ENCODE peak calls at places on chromosome 3, in eight cellular contexts. R is Peyer's patch, G is DND-41, F is IMR-90, J is suprapubic skin, M is H9, W is heart right ventricle, C is ovary. L is an unnamed sample. For H3K9me3, the result is how much of the 10 kb centered on the place peaks cover.

GRCh38 chr3:4720316-4721075 is 227.3 kb downstream of the ITPR1 start:
- DNase-seq in R (peak), G (peak), F (peak), J (no peak), M (peak), W (peak), C (peak), L (no peak)

GRCh38 chr3:156812521-156813335 is 13.4 kb upstream of the LEKR1 start:
- DNase-seq in R (no peak), G (no peak), F (peak), J (no peak), M (no peak), W (no peak), C (no peak), L (no peak)

GRCh38 chr3:48405343-48405881 is 24.5 kb downstream of the PLXNB1 start:
- DNase-seq in R (peak), G (peak), F (no peak), J (peak), M (no peak), W (no peak), C (peak), L (no peak)

GRCh38 chr3:193040836-193041672 is 123.4 kb upstream of the MB21D2 start:
- DNase-seq in R (no peak), G (no peak), F (peak), J (no peak), M (no peak), W (no peak), C (no peak), L (no peak)

GRCh38 chr3:185925353-185925752 is 12.5 kb downstream of the TRA2B start:
- DNase-seq in R (no peak), G (no peak), F (no peak), J (no peak), M (no peak), W (no peak), C (no peak), L (no peak)

GRCh38 chr3:140842984-140843649 is 98.5 kb upstream of the SLC25A36 start:
- DNase-seq in R (peak), G (no peak), F (no peak), J (no peak), M (no peak), W (no peak), C (no peak), L (no peak)

GRCh38 chr3:10344147-10344943 is 23.4 kb upstream of the SEC13 start:
- DNase-seq in R (peak), G (peak), F (peak), J (no peak), M (peak), W (peak), C (no peak), L (peak)

GRCh38 chr3:124767259-124767658 is 37.0 kb downstream of the UMPS start:
- DNase-seq in R (no peak), G (no peak), F (no peak), J (no peak), M (no peak), W (no peak), C (no peak), L (no peak)

GRCh38 chr3:157999246-157999645 is 107.0 kb downstream of the SHOX2 start:
- DNase-seq in R (no peak), G (no peak), F (no peak), J (no peak), M (no peak), W (no peak), C (no peak), L (no peak)

GRCh38 chr3:138933068-138933668 is 13.8 kb downstream of the FOXL2 start:
- DNase-seq in R (no peak), G (no peak), F (no peak), J (no peak), M (no peak), W (no peak), C (no peak), L (no peak)

GRCh38 chr3:62665627-62666433 is 209.4 kb downstream of the CADPS start:
- DNase-seq in R (no peak), G (peak), F (peak), J (peak), M (peak), W (peak), C (peak), L (peak)

GRCh38 chr3:182487048-182487447 is 306.3 kb upstream of the ATP11B start:
- DNase-seq in R (no peak), G (no peak), F (no peak), J (no peak), M (no peak), W (no peak), C (no peak), L (no peak)

GRCh38 chr3:160135850-160136249 is 89.4 kb upstream of the C3orf80 start:
- DNase-seq in R (no peak), G (no peak), F (no peak), J (no peak), M (no peak), W (no peak), C (no peak), L (no peak)

GRCh38 chr3:170233532-170233931 is 11.3 kb downstream of the PRKCI start:
- DNase-seq in R (no peak), G (no peak), F (peak), J (no peak), M (no peak), W (no peak), C (peak), L (no peak)

GRCh38 chr3:168062679-168063078 is 33.0 kb downstream of the GOLIM4 start:
- DNase-seq in R (no peak), G (no peak), F (no peak), J (no peak), M (no peak), W (no peak), C (no peak), L (no peak)
- H3K9me3 ChIP-seq in R (under half), G (under half), F (under half), J (under half), M (under half), W (under half), C (under half), L (under half)

DNA sequence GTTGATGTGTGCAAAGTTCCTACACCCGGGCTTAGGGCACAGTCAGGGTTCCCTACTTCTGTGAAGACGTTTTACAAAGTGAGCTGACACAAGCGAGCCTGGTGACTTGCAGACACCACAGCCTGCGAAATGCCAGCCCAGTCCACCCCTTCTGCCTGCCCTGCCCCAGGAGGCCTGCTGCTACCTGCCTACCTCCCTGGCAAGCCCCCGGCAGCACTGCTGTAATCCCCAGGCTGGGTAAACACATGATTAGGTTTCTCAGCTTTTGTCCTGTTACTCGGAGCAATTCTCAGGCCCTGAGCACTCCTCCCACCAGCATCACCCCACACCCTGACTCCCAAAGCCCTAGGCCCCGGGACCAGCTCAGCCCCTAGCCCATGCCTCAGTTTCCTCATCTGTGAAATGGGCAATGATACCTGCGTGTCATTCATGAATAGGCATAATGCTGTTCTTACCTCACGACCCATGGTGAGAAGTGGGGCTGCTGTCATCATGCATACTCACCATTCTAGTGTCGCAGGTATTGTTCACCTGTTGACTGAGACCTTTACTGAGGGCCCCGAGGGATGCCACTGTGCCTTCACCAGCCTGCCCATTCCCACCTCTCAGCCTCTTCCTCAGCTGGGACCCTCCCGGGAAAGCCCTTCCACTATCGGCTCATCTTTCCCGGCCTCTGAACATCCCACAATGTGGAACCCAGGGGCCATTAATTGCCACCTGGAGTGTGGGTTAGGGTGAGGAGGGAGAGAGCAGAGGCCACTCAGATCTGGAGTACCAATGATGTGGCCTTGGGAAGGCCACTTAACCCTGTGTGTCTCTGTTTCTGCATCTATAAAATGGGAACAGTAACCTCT is 31.5 kb upstream of the SLC6A6 start:
- DNase-seq in R (no peak), G (no peak), F (no peak), J (no peak), M (no peak), W (no peak), C (no peak), L (no peak)
- H3K27ac ChIP-seq in R (no peak), G (no peak), F (no peak), J (no peak), M (no peak), W (peak), C (no peak), L (no peak)

GRCh38 chr3:16514799-16515353 is 1.4 kb upstream of the RFTN1 start:
- DNase-seq in R (no peak), G (no peak), F (no peak), J (no peak), M (no peak), W (no peak), C (no peak), L (no peak)

GRCh38 chr3:16514021-16514700 is 662 bp upstream of the RFTN1 start:
- DNase-seq in R (peak), G (no peak), F (no peak), J (no peak), M (no peak), W (no peak), C (no peak), L (no peak)

GRCh38 chr3:16511561-16512434 is 1.7 kb downstream of the RFTN1 start:
- DNase-seq in R (peak), G (peak), F (peak), J (peak), M (peak), W (peak), C (peak), L (peak)

GRCh38 chr3:16512435-16513140 is 911 bp downstream of the RFTN1 start:
- DNase-seq in R (peak), G (peak), F (no peak), J (peak), M (peak), W (peak), C (peak), L (peak)

DNA sequence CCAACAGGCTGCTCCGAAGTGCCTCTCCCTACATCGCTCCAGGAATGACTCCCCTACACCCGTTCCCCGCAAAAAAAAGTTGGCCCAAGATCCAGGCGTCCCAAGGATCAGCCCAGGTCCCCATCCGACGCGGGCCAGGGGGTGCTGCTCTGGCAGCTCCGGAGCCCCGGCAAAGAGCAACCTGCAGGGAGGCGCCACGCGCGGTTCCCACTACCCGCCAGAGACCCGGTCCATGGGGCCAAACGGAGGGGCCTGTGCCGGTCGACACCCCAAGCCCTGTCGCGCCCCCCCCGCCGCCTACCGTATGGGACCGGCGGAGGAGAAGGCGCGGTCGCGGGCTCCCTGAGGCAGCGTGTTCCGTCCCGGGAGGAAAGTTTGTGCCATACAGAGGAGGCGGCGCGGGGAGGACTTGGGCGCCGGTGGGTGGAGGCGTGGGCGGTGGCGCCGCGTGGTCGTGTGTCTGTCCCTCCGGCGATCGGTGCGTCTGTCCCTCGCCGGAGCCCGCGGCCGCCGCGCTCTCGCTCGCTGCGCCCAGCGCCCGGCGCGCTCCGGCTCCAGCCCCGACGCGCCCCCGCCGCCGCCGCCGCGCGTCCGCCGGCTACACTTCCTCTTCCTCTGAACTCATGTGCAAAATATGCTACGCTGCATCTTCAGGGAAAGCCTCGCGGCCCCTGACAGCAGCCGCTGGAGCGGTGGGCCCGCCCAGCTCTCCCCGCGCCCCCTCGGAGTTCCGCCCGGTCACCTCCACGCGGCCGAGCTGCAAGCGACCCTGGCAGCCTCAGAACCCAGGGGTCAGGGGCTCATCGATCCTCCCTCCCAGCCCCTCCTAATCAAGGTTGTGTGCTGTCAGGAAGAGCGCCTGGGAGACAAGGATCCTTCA is at the start of gene RFTN1:
- DNase-seq in R (peak), G (peak), F (peak), J (peak), M (peak), W (peak), C (peak), L (peak)
- TF ChIP-seq CTCF in R (no peak), G (peak), F (no peak), J (no peak), M (no peak), W (peak), C (no peak), L (no peak)

DNA sequence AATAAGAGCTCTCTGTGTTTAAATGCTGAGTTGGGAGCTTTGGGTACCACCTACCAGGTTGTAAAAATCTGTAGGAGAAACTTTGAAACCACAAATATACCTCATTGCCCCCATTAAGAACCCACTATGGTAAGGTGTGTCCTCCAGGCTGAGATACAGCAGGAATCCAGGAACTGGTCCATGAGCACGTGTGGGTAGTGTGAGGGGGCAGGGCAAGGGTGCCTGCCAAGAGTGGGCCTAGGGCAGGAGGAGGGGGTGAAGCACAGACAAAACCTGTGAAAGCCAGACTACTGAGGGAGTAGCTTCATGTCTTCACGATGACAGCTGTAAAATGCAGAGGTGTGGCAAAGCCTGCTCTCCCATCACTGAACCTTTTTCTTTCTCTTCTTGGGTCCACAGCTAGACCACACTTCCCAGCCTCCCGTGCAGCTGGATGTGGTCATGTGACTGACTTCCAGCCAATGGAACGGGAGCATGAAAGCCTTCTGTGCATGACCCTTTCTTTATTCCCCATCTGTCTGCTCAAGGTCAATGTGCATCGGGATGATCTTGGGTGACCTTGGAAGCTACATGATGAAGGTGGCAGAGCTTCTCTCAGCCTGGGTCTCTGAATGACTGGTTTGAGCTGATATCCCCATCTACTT is 51.1 kb upstream of the POMGNT2 start:
- DNase-seq in R (no peak), G (no peak), F (no peak), J (no peak), M (no peak), W (no peak), C (no peak), L (no peak)
- H3K9me3 ChIP-seq in R (under half), G (under half), F (under half), J (under half), M (under half), W (under half), C (under half), L (under half)

GRCh38 chr3:39267631-39268553 is 11.9 kb downstream of the CX3CR1 start:
- DNase-seq in R (no peak), G (no peak), F (no peak), J (no peak), M (peak), W (no peak), C (no peak), L (peak)
- H3K27ac ChIP-seq in R (no peak), G (no peak), F (no peak), J (no peak), M (no peak), W (no peak), C (no peak), L (peak)

GRCh38 chr3:16059081-16059537 is 115.4 kb upstream of the GALNT15 start:
- DNase-seq in R (no peak), G (no peak), F (peak), J (no peak), M (no peak), W (no peak), C (peak), L (no peak)

GRCh38 chr3:16059700-16060357 is 114.7 kb upstream of the GALNT15 start:
- DNase-seq in R (no peak), G (no peak), F (no peak), J (no peak), M (no peak), W (no peak), C (no peak), L (no peak)

GRCh38 chr3:16061491-16061890 is 113.0 kb upstream of the GALNT15 start:
- DNase-seq in R (no peak), G (no peak), F (peak), J (no peak), M (no peak), W (no peak), C (no peak), L (no peak)

GRCh38 chr3:16060945-16061344 is 113.5 kb upstream of the GALNT15 start:
- DNase-seq in R (no peak), G (no peak), F (peak), J (no peak), M (no peak), W (no peak), C (peak), L (no peak)

DNA sequence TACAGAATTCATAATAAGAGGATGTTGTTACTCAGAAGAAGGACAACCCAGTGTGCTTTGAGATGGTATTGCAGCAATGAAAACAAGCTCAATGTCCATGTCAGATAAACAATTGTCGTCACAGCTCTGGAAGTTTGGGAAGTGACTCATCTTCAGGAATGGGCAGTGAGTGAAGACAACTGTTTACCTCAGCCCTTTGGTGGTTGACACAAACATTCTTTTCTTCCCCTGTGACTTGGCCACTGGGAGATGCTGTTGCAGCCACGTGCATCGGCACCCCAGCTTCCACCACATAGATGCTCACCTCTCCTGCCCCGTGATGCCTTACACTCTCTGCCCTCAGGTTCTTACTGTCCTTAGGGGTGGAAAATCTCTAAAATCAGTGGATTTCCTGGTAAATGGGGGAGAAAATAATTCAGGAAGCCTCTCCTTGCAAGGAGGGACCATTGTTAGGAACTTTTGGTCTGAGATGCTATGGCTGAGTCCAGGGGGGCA is 114.1 kb upstream of the GALNT15 start:
- DNase-seq in R (no peak), G (no peak), F (peak), J (no peak), M (peak), W (no peak), C (peak), L (no peak)
- TF ChIP-seq CTCF in R (peak), G (no peak), F (peak), J (no peak), M (peak), W (no peak), C (no peak), L (no peak)

GRCh38 chr3:44712455-44713075 is at the start of gene ZNF502:
- DNase-seq in R (peak), G (no peak), F (peak), J (peak), M (peak), W (peak), C (peak), L (peak)
- H3K9me3 ChIP-seq in R (under half), G (under half), F (under half), J (under half), M (under half), W (under half), C (under half), L (under half)